ENCODE peak calls at places on chromosomes 11 and 22, in nine cellular contexts. Z, T, M, C, Y, S, K, E and Q are unnamed samples.

GRCh38 chr11:87889126-87889525 is 286.1 kb downstream of the RAB38 start:
- DNase-seq in M (no peak), Y (no peak), T (peak), S (no peak), E (no peak), K (no peak), Z (no peak), C (no peak), Q (no peak)

GRCh38 chr11:109978895-109979294 is 114.3 kb upstream of the ZC3H12C start:
- DNase-seq in C (no peak), E (no peak), Z (no peak), Y (no peak), M (no peak), S (no peak), T (peak), K (no peak), Q (peak)

GRCh38 chr22:46036558-46037408 is 59.8 kb upstream of the WNT7B start:
- DNase-seq in Z (peak), S (no peak), E (peak), Y (peak), K (no peak), T (peak), M (no peak), C (no peak), Q (no peak)

GRCh38 chr11:104142701-104143100 is 21.2 kb downstream of the PDGFD start:
- DNase-seq in E (no peak), T (no peak), S (no peak), M (no peak), Z (no peak), C (no peak), K (no peak), Y (no peak), Q (no peak)

GRCh38 chr11:45209904-45210699 is 63.7 kb downstream of the PRDM11 start:
- DNase-seq in C (peak), Z (peak), K (no peak), T (no peak), Y (no peak), M (no peak), S (no peak), E (no peak), Q (peak)

GRCh38 chr11:50037282-50037681 is 4.6 kb downstream of the OR4C45 start:
- DNase-seq in T (no peak), C (no peak), E (no peak), Y (no peak), M (no peak), Z (no peak), K (no peak), S (no peak), Q (no peak)

GRCh38 chr22:47564651-47565050 is 802.2 kb downstream of the TBC1D22A start:
- DNase-seq in Z (no peak), M (no peak), E (no peak), K (no peak), T (no peak), C (no peak), Y (no peak), S (no peak), Q (no peak)

GRCh38 chr11:15073361-15074205 is at the start of gene CALCB:
- DNase-seq in E (peak), Z (no peak), S (no peak), C (peak), T (peak), K (no peak), M (no peak), Y (peak), Q (no peak)

GRCh38 chr11:46248270-46249102 is 29.0 kb upstream of the CREB3L1 start:
- DNase-seq in T (peak), M (no peak), Y (peak), E (peak), K (no peak), Z (no peak), S (peak), C (no peak), Q (peak)

GRCh38 chr11:104129138-104129537 is 34.8 kb downstream of the PDGFD start:
- DNase-seq in M (no peak), Z (no peak), Y (no peak), K (no peak), T (no peak), C (no peak), S (no peak), E (no peak), Q (no peak)

GRCh38 chr11:1978865-1979473 is 18.7 kb downstream of the H19 start:
- DNase-seq in C (peak), M (no peak), Z (peak), E (no peak), S (no peak), Y (no peak), K (no peak), T (no peak), Q (no peak)

GRCh38 chr22:40727607-40728325 is 48.5 kb downstream of the MCHR1 start:
- DNase-seq in T (no peak), Y (no peak), K (no peak), C (no peak), E (no peak), S (no peak), Z (no peak), M (no peak), Q (no peak)

GRCh38 chr11:12544986-12545775 is 129.0 kb upstream of the TEAD1 start:
- DNase-seq in Y (no peak), Z (no peak), S (no peak), E (peak), M (no peak), T (peak), C (no peak), K (no peak), Q (peak)

GRCh38 chr11:6988506-6988905 is 31.6 kb downstream of the ZNF214 start:
- DNase-seq in Y (no peak), T (peak), C (no peak), Z (no peak), E (no peak), K (no peak), M (no peak), S (no peak), Q (no peak)

GRCh38 chr11:70569173-70569890 is 171.0 kb downstream of the CTTN start:
- DNase-seq in C (peak), K (no peak), T (no peak), E (no peak), S (no peak), Z (no peak), Y (no peak), M (no peak), Q (no peak)

GRCh38 chr22:50734343-50734771 is 3.6 kb upstream of the ACR start:
- DNase-seq in Z (no peak), M (no peak), Y (peak), T (no peak), S (no peak), E (no peak), K (no peak), C (no peak), Q (no peak)

GRCh38 chr22:35746946-35747703 is 29.5 kb downstream of the APOL5 start:
- DNase-seq in E (peak), K (no peak), C (no peak), S (no peak), Y (no peak), Z (no peak), T (peak), M (no peak), Q (peak)

GRCh38 chr11:33775832-33776231 is 1.5 kb upstream of the FBXO3 start:
- DNase-seq in Y (no peak), S (no peak), C (no peak), Z (no peak), M (no peak), T (peak), E (peak), K (no peak), Q (no peak)